ENCODE peak calls at places on chromosomes 6 and 20, in four cellular contexts. W, J, S and Q are unnamed samples.

GRCh38 chr6:73565767-73566485 is 45.1 kb upstream of the EEF1A1 start:
- DNase-seq in W (no peak), J (peak), S (no peak), Q (no peak)

GRCh38 chr6:89412071-89413005 is at the start of gene RRAGD:
- DNase-seq in W (no peak), J (peak), S (peak), Q (peak)

GRCh38 chr20:49790077-49790798 is 22.4 kb upstream of the SLC9A8 start:
- DNase-seq in W (no peak), J (no peak), S (no peak), Q (no peak)

GRCh38 chr6:3444276-3445088 is 12.4 kb downstream of the SLC22A23 start:
- DNase-seq in W (no peak), J (no peak), S (no peak), Q (no peak)

GRCh38 chr20:5811746-5812145 is 61.5 kb downstream of the SHLD1 start:
- DNase-seq in W (no peak), J (no peak), S (no peak), Q (no peak)

GRCh38 chr6:88916615-88917198 is 46.7 kb downstream of the RNGTT start:
- DNase-seq in W (no peak), J (no peak), S (no peak), Q (no peak)

GRCh38 chr6:12150812-12151432 is 138.8 kb downstream of the HIVEP1 start:
- DNase-seq in W (no peak), J (peak), S (peak), Q (no peak)

GRCh38 chr6:14068133-14068532 is 49.4 kb upstream of the CD83 start:
- DNase-seq in W (peak), J (no peak), S (no peak), Q (no peak)

GRCh38 chr6:130578713-130579112 is 212.9 kb downstream of the TMEM200A start:
- DNase-seq in W (no peak), J (no peak), S (no peak), Q (no peak)

GRCh38 chr6:45458672-45459071 is 80.9 kb upstream of the SUPT3H start:
- DNase-seq in W (no peak), J (no peak), S (no peak), Q (no peak)

GRCh38 chr6:167091149-167092107 is 31.5 kb upstream of the CCR6 start:
- DNase-seq in W (no peak), J (peak), S (no peak), Q (no peak)

GRCh38 chr6:45500924-45501816 is 123.4 kb upstream of the SUPT3H start:
- DNase-seq in W (no peak), J (no peak), S (no peak), Q (no peak)

GRCh38 chr6:136319732-136320131 is 30.1 kb upstream of the BCLAF1 start:
- DNase-seq in W (no peak), J (no peak), S (no peak), Q (no peak)

GRCh38 chr6:148064406-148065134 is 278.1 kb upstream of the SASH1 start:
- DNase-seq in W (no peak), J (peak), S (no peak), Q (no peak)

GRCh38 chr6:25138024-25138696 is 141.0 kb upstream of the CARMIL1 start:
- DNase-seq in W (peak), J (no peak), S (peak), Q (no peak)

GRCh38 chr6:45436544-45437440 is 59.1 kb upstream of the SUPT3H start:
- DNase-seq in W (peak), J (no peak), S (no peak), Q (no peak)

GRCh38 chr20:25236450-25237304 is 11.2 kb upstream of the PYGB start:
- DNase-seq in W (no peak), J (no peak), S (no peak), Q (no peak)

GRCh38 chr6:48200874-48201273 is 89.9 kb upstream of the PTCHD4 start:
- DNase-seq in W (no peak), J (no peak), S (no peak), Q (no peak)

GRCh38 chr6:45830441-45831139 is 185.1 kb downstream of the CLIC5 start:
- DNase-seq in W (peak), J (no peak), S (no peak), Q (no peak)

GRCh38 chr20:46895906-46896242 is 1.2 kb downstream of the EYA2 start:
- DNase-seq in W (no peak), J (no peak), S (no peak), Q (no peak)

GRCh38 chr6:83352413-83352812 is 78.4 kb downstream of the ME1 start:
- DNase-seq in W (peak), J (no peak), S (no peak), Q (no peak)

GRCh38 chr6:117506180-117506835 is 23.8 kb downstream of the DCBLD1 start:
- DNase-seq in W (peak), J (no peak), S (no peak), Q (no peak)

GRCh38 chr6:108874470-108875160 is 26.4 kb downstream of the ARMC2 start:
- DNase-seq in W (peak), J (no peak), S (peak), Q (no peak)

GRCh38 chr6:17816921-17817611 is 110.3 kb upstream of the NUP153 start:
- DNase-seq in W (peak), J (no peak), S (no peak), Q (no peak)

GRCh38 chr6:129659590-129660345 is 50.2 kb downstream of the ARHGAP18 start:
- DNase-seq in W (no peak), J (no peak), S (no peak), Q (no peak)

GRCh38 chr6:142222022-142222421 is 75.0 kb downstream of the VTA1 start:
- DNase-seq in W (no peak), J (no peak), S (no peak), Q (no peak)

DNA sequence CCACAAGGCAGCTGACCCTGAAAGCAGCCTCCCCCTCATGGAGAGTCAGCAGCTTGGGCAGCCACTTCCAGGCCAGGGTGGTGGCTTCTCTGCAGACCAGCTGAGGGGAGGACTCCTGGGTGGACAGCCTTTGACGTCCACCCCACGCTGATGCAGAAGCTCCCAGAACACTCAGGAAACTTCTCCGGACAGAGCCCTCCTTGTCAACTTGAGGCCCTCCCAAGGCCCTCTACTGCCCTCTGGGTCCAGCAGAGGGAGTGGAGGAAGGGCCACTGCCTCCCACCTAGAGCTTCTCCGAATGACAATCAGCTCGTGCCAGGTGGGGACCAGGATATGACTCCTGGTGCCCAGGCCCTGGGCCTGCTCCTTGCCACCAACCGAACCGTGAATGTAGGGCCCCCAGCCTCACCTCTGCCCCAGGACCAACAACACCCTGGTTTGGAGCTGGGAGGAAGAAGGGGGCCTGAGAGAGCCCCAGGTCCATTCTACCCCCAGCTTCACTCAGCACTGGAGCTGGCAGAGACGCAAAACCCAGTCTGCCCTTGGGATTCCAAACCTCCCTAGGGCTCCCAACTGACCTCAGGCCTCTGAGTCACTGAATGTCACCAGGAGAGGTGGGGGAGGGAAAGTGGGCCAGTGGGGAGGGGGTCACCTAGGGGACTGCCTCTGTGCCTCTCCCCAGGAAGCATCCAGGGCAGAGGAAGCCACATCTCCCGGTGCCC is 10.9 kb upstream of the SLC22A7 start:
- DNase-seq in W (no peak), J (peak), S (no peak), Q (no peak)
- TF ChIP-seq CTCF in W (peak), J (peak), S (no peak), Q (peak)

DNA sequence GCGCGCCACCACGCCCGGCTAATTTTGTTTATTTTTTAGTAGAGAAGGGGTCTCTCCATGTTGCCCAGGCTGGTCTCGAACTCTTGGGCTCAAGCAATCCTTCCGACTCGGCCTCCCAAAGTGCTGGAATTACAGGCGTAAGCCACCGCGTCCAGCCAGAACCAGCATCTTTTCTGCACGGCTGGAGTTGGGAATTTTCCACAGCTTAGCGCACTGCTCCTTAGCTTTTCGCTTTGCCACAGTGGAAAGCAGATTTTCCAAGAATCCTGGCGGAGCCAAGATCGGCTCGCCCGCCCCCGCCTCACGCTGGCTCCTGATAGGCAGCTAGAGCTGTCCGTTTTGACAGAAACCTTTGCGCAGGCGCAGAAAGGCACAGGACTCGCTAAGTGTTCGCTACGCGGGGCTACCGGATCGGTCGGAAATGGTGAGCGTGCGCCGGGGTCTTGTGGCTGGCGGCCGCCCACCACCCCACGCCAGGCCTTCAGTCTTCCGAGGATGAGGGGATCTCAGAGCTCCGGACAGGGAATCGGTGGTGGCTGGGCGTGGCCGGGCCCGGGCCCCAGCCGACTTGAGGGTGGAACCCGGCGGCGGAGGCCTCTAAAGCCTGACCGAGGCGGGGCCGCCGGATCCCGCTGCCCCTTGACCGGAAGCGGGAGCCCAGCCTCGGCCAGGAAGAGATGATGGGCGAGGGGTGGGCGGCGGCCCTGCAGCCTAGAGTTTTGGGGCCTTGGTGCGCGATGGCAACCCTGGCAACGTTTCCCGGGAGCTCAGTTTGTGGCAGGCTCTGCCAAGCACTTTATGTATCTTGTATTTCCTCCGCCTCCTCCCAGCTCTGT is at the start of gene DYNLRB1:
- DNase-seq in W (peak), J (peak), S (peak), Q (peak)
- TF ChIP-seq CTCF in W (no peak), J (no peak), S (no peak), Q (no peak)

DNA sequence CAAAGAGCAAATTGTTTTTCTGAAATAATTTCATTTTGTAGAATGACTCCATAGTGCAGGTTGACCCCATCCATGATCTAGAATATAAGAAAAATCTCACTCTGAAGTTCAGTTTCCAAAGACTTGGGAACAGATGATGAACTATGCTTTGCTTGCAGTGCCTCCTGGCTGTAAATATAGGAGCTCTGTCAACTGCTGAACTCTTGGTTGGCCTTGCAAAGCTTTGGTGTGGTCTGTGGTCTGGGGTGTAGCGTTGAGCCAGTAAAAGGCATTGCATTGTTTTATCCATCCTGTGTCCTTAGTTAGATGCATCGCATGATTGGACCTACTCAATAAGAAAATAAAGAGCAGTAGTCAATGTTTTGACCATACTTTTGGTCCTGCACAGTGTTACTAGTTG is 104.0 kb downstream of the PLCB4 start:
- DNase-seq in W (peak), J (peak), S (no peak), Q (no peak)
- TF ChIP-seq CTCF in W (peak), J (peak), S (no peak), Q (no peak)

DNA sequence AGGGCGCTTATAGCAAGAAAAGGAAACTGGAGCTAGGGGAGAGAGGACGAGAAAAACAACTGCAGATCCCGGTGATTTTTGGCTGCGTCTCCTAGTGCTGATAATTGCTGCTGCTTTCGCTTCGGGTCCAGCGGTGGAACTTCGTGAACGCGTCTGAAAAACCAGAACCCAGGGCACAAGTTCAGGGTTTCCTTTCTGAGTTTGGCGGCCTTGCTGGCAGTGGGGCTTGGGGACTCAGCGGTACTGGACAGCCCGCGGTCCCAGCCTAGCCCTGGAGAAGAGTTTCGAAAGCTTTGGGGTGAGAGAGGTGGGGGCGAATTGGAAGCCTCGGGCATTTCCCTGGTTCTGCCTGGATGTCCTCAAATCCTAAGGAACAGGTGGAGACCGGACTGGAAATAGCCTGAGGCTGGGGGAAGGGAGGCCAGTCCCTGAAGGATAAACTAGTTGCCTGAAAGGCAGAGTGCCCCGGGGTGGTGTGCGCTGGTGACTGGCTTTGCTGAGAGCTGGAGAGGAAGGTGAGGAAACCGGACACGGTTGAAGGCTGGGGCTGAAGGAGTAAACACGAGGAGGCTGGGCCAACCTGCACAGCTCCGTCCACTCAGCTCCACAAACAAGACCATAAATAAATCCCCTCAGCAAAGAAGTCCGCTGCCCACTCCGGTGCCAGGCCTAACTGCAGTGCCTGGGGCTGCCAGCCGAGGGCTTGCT is 857 bp downstream of the GMPR start:
- DNase-seq in W (no peak), J (peak), S (peak), Q (no peak)
- TF ChIP-seq CTCF in W (no peak), J (peak), S (no peak), Q (no peak)